ENCODE peak calls at places on chromosomes 3 and 15, in nine cellular contexts. C is tibial nerve, K is lower leg skin, V is heart left ventricle, T is prostate gland, D is transverse colon, P is sigmoid colon, W is spleen, J is testis. U is an unnamed sample.

GRCh38 chr3:122682016-122682374 is 1.4 kb downstream of the PARP14 start:
- DNase-seq in C (no peak), K (no peak), V (no peak), T (no peak), D (no peak), P (no peak), W (no peak), J (no peak), U (no peak)

GRCh38 chr15:100929641-100930042 is 10.5 kb downstream of the LRRK1 start:
- DNase-seq in C (no peak), K (peak), V (no peak), T (peak), D (no peak), P (no peak), W (no peak), J (no peak), U (no peak)

GRCh38 chr3:84536916-84537315 is 421.9 kb upstream of the CADM2 start:
- DNase-seq in C (no peak), K (no peak), V (no peak), T (no peak), D (no peak), P (no peak), W (no peak), J (no peak), U (no peak)

GRCh38 chr3:20125912-20126311 is 60.1 kb downstream of the SGO1 start:
- DNase-seq in C (peak), K (no peak), V (no peak), T (no peak), D (peak), P (no peak), W (peak), J (no peak), U (no peak)

GRCh38 chr15:89781055-89781454 is 4.9 kb downstream of the MESP2 start:
- DNase-seq in C (no peak), K (no peak), V (no peak), T (no peak), D (peak), P (no peak), W (peak), J (no peak), U (no peak)

GRCh38 chr3:55963611-55964010 is 476.5 kb upstream of the WNT5A start:
- DNase-seq in C (no peak), K (no peak), V (no peak), T (no peak), D (no peak), P (no peak), W (no peak), J (no peak), U (no peak)

GRCh38 chr3:155302891-155303290 is 9.4 kb upstream of the STRIT1 start:
- DNase-seq in C (no peak), K (no peak), V (no peak), T (no peak), D (no peak), P (no peak), W (no peak), J (no peak), U (no peak)

GRCh38 chr3:172244011-172244410 is 204.2 kb downstream of the GHSR start:
- DNase-seq in C (no peak), K (no peak), V (no peak), T (no peak), D (no peak), P (no peak), W (no peak), J (no peak), U (no peak)

GRCh38 chr15:74592222-74592621 is 23.4 kb upstream of the CLK3 start:
- DNase-seq in C (no peak), K (no peak), V (no peak), T (no peak), D (no peak), P (no peak), W (no peak), J (no peak), U (no peak)

DNA sequence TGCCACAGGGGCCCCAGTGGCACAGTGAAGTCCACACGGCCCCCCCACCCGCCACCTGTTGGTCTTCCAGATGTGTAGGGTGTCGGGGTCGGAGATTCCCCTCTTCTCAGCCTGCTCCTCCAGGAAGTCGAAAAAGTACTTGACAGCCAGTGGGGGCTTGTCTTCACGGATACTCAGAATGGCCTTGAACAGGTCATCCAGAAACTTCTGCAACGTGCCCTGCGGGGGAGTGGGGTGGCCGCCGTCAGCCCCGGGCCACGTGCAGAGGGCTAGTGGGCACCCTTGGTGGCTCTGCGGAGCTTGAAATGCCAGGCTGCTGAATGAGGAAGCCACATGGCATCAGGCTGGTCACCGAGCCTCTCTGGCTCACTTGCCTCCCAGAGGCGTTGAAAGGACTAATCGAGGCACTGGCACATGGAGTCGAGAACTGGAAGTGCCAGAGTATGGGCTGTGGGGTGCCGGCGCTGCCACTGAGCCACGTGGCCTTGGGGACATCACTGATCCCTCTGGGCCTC is 16.6 kb downstream of the H1-8 start:
- DNase-seq in C (no peak), K (no peak), V (peak), T (no peak), D (no peak), P (no peak), W (no peak), J (no peak), U (no peak)
- TF ChIP-seq POLR2A in C (no peak), K (no peak), V (no peak), T (no peak), D (no peak), P (no peak), W (no peak), J (no peak), U (no peak)

DNA sequence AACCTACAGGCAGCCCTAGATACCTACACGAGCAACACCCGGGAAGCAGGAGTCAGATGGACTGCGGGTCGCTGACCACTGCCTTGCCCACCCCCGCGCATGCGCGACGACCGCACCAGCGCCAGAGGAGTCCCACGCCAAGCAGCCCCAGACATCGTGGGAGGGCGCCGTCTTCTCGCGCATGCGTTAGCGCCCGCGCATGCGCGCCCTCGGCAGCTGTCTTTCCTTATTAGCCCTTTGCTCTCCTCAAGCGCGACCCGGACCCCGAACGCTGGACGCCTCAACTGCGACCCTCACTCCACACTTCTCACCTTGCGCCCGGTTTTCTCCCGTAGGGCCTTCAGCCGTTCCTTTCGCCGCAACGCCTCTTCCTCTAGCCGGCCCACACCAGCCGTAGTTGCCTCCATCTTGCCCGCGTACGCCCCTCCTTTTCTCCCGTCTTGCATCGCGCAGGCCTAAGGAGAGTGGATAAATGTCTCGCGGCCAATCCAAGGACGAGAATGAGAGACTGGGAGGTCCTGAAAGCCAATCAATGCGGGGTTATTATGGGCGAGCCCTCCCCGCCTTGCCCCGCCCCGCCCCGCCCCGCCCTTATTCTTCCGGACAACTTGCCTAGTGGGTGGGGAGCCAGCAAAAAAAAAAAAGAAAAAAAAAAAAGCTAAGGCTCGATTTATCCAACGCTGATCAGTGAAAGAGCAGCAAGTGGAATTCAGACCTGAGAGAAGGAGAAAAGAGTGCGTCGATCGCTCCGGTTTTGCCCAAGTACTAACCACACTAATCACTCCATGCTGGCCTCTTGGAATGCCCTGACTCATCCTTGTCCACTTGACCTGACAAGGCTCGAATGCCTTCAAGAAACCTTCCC is at the start of gene CCDC12:
- DNase-seq in C (peak), K (peak), V (peak), T (peak), D (peak), P (peak), W (peak), J (peak), U (peak)
- TF ChIP-seq POLR2A in C (peak), K (no peak), V (peak), T (peak), D (peak), P (peak), W (peak), J (peak), U (peak)

GRCh38 chr15:48331796-48332641 is 790 bp downstream of the DUT start:
- DNase-seq in C (peak), K (peak), V (peak), T (peak), D (peak), P (peak), W (peak), J (peak), U (peak)
- TF ChIP-seq POLR2A in C (no peak), K (no peak), V (no peak), T (no peak), D (no peak), P (no peak), W (no peak), J (no peak), U (no peak)

GRCh38 chr3:105366302-105367062 is at the start of gene ALCAM:
- DNase-seq in C (peak), K (peak), V (peak), T (peak), D (peak), P (peak), W (peak), J (peak), U (peak)
- TF ChIP-seq POLR2A in C (peak), K (no peak), V (no peak), T (peak), D (peak), P (peak), W (no peak), J (no peak), U (peak)

GRCh38 chr15:35867371-35867770 is 321.4 kb upstream of the DPH6 start:
- DNase-seq in C (no peak), K (no peak), V (no peak), T (no peak), D (no peak), P (no peak), W (no peak), J (no peak), U (no peak)
- TF ChIP-seq POLR2A in C (no peak), K (no peak), V (no peak), T (no peak), D (no peak), P (no peak), W (no peak), J (no peak), U (no peak)

U was measured in adrenal gland.